ENCODE peak calls at places on chromosomes 11 and 22, in four cellular contexts. E is activated gamma-delta T cell treated with Interleukin-2 at 50 U/mL for 16 hours; G is activated T-helper 1 cell treated with anti-CD3 and anti-CD28 coated beads, Interleukin-12 subunit alpha, Interleukin-12 subunit beta, Interleukin-2, Interleukin-4 antibody, amounts not matched to agents 30 ng/mL and 10 ng/mL and 1 ng/mL, durations not matched to agents 14 hours and 24 hours and 36 hours; A is sciatic nerve. K is an unnamed sample.
A peak's percentile ranks its signal among the peaks of the same experiment; 100 is the strongest.

GRCh38 chr11:68798221-68798813 is 43.4 kb downstream of the CPT1A start:
- DNase-seq in E (peak; percentile 41), A (no peak), G (peak; percentile 6), K (no peak)

GRCh38 chr22:25488244-25489020 is 76.0 kb upstream of the GRK3 start:
- DNase-seq in E (no peak), A (peak; percentile 77), G (no peak), K (peak; percentile 83)

GRCh38 chr11:121595717-121596156 is 143.0 kb upstream of the SORL1-AS1 start:
- DNase-seq in A (no peak), G (no peak), E (no peak), K (no peak)

GRCh38 chr11:86243377-86243776 is 1.2 kb upstream of the EED start:
- DNase-seq in E (no peak), A (no peak), G (no peak), K (no peak)

GRCh38 chr11:115930886-115931537 is 426.8 kb upstream of the CADM1 start:
- DNase-seq in G (no peak), A (no peak), E (no peak), K (no peak)

GRCh38 chr11:1501421-1502167 is 15.0 kb upstream of the MOB2 start:
- DNase-seq in A (no peak), E (no peak), G (no peak), K (no peak)

GRCh38 chr11:70517996-70518907 is 119.9 kb downstream of the CTTN start:
- DNase-seq in E (no peak), A (no peak), G (no peak), K (peak; percentile 46)

GRCh38 chr11:75667831-75668507 is 869 bp downstream of the MAP6 start:
- DNase-seq in G (peak; percentile 34), E (no peak), A (peak; percentile 71), K (peak; percentile 82)

GRCh38 chr11:10294289-10294953 is 402 bp upstream of the SBF2 start:
- DNase-seq in E (no peak), G (no peak), A (peak; percentile 78), K (peak; percentile 83)

GRCh38 chr11:46574656-46575055 is 19.2 kb downstream of the AMBRA1 start:
- DNase-seq in E (no peak), A (no peak), G (no peak), K (no peak)

GRCh38 chr22:23784215-23784732 is 2.5 kb upstream of the SMARCB1 start:
- DNase-seq in G (no peak), E (no peak), A (no peak), K (peak; percentile 48)

GRCh38 chr22:43035250-43035649 is 20.3 kb upstream of the PACSIN2 start:
- DNase-seq in E (no peak), A (no peak), G (no peak), K (no peak)

GRCh38 chr22:21038405-21038804 is 6.0 kb upstream of the SLC7A4 start:
- DNase-seq in A (no peak), E (no peak), G (no peak), K (no peak)

GRCh38 chr22:27952091-27952490 is 33.0 kb upstream of the PITPNB start:
- DNase-seq in A (no peak), E (no peak), G (no peak), K (no peak)

GRCh38 chr11:4804280-4804679 is at the start of gene OR52R1:
- DNase-seq in A (no peak), G (no peak), E (no peak), K (no peak)

GRCh38 chr22:45968003-45968650 is 8.8 kb downstream of the WNT7B start:
- DNase-seq in A (no peak), E (no peak), G (no peak), K (no peak)

GRCh38 chr22:23874871-23875270 is 17.2 kb downstream of the SLC2A11 start:
- DNase-seq in G (no peak), E (no peak), A (no peak), K (no peak)

GRCh38 chr22:29266564-29267461 is 968 bp downstream of the RHBDD3 start:
- DNase-seq in G (no peak), A (no peak), E (no peak), K (peak; percentile 70)

K was measured in posterior vena cava.